ENCODE peak calls at places on chromosomes 16 and 17, in six cellular contexts. V, S, C, Y, D and E are unnamed samples.
A peak's percentile ranks its signal among the peaks of the same experiment; 100 is the strongest.

GRCh38 chr16:76162046-76162445 is 115.2 kb upstream of the CNTNAP4 start:
- DNase-seq in V (no peak), S (no peak), C (no peak), Y (no peak), D (no peak), E (no peak)

GRCh38 chr17:78329263-78330059 is 30.4 kb downstream of the SOCS3 start:
- DNase-seq in V (no peak), S (peak; percentile 53), C (no peak), Y (peak; percentile 92), D (no peak), E (no peak)

GRCh38 chr17:61075988-61076387 is 323.7 kb upstream of the TBX2 start:
- DNase-seq in V (no peak), S (no peak), C (no peak), Y (no peak), D (no peak), E (no peak)

GRCh38 chr16:74449470-74449869 is 28.2 kb upstream of the CLEC18B start:
- DNase-seq in V (no peak), S (no peak), C (no peak), Y (peak; percentile 88), D (no peak), E (no peak)

GRCh38 chr17:78355045-78355641 is 4.7 kb downstream of the SOCS3 start:
- DNase-seq in V (no peak), S (no peak), C (no peak), Y (no peak), D (no peak), E (no peak)

GRCh38 chr16:53964145-53964544 is 260.2 kb downstream of the FTO start:
- DNase-seq in V (no peak), S (no peak), C (no peak), Y (no peak), D (no peak), E (no peak)

GRCh38 chr17:77361986-77362620 is 221.3 kb downstream of the SEC14L1 start:
- DNase-seq in V (no peak), S (no peak), C (no peak), Y (no peak), D (no peak), E (no peak)

GRCh38 chr17:2828396-2829038 is 32.3 kb downstream of the RAP1GAP2 start:
- DNase-seq in V (peak; percentile 70), S (peak; percentile 82), C (peak; percentile 70), Y (peak; percentile 61), D (peak; percentile 72), E (peak; percentile 47)

GRCh38 chr16:77841275-77841640 is 52.9 kb downstream of the VAT1L start:
- DNase-seq in V (no peak), S (no peak), C (no peak), Y (no peak), D (no peak), E (no peak)

GRCh38 chr17:8846768-8847211 is 20.7 kb downstream of the PIK3R6 start:
- DNase-seq in V (no peak), S (no peak), C (no peak), Y (peak; percentile 70), D (no peak), E (no peak)

GRCh38 chr16:25009822-25010221 is 5.3 kb downstream of the ARHGAP17 start:
- DNase-seq in V (peak; percentile 50), S (no peak), C (no peak), Y (peak; percentile 36), D (no peak), E (no peak)

GRCh38 chr16:89061590-89062380 is 31.9 kb upstream of the ACSF3 start:
- DNase-seq in V (no peak), S (no peak), C (no peak), Y (no peak), D (no peak), E (no peak)

GRCh38 chr16:87437327-87437726 is 45.2 kb downstream of the MAP1LC3B start:
- DNase-seq in V (no peak), S (peak; percentile 35), C (no peak), Y (no peak), D (no peak), E (no peak)

GRCh38 chr16:28168991-28169554 is 42.7 kb downstream of the XPO6 start:
- DNase-seq in V (no peak), S (no peak), C (no peak), Y (no peak), D (peak; percentile 26), E (no peak)

GRCh38 chr17:62098623-62099231 is 33.6 kb upstream of the MED13 start:
- DNase-seq in V (no peak), S (no peak), C (no peak), Y (no peak), D (no peak), E (no peak)

GRCh38 chr17:17119533-17119932 is 77.3 kb downstream of the MPRIP start:
- DNase-seq in V (no peak), S (no peak), C (no peak), Y (peak; percentile 74), D (peak; percentile 56), E (no peak)

GRCh38 chr16:75273054-75273925 is 21.9 kb upstream of the BCAR1 start:
- DNase-seq in V (no peak), S (no peak), C (no peak), Y (peak; percentile 71), D (no peak), E (no peak)

GRCh38 chr17:61149106-61149505 is 250.5 kb upstream of the TBX2 start:
- DNase-seq in V (no peak), S (no peak), C (no peak), Y (no peak), D (no peak), E (no peak)

GRCh38 chr16:53433930-53434435 is 288 bp upstream of the RBL2 start:
- DNase-seq in V (no peak), S (no peak), C (no peak), Y (no peak), D (no peak), E (no peak)

GRCh38 chr17:63490321-63490720 is 13.5 kb downstream of the ACE start:
- DNase-seq in V (no peak), S (no peak), C (no peak), Y (no peak), D (no peak), E (no peak)

GRCh38 chr16:49048557-49048956 is 233.1 kb downstream of the CBLN1 start:
- DNase-seq in V (no peak), S (no peak), C (no peak), Y (peak; percentile 32), D (no peak), E (no peak)

GRCh38 chr17:38917259-38917658 is 8.2 kb upstream of the LASP1NB start:
- DNase-seq in V (no peak), S (no peak), C (no peak), Y (no peak), D (no peak), E (no peak)

GRCh38 chr16:401468-402348 is at the start of gene DECR2:
- DNase-seq in V (peak; percentile 98), S (peak; percentile 98), C (peak; percentile 99), Y (peak; percentile 97), D (peak; percentile 100), E (peak; percentile 86)

GRCh38 chr17:78342438-78343098 is 17.3 kb downstream of the SOCS3 start:
- DNase-seq in V (peak; percentile 63), S (peak; percentile 83), C (no peak), Y (peak; percentile 97), D (no peak), E (no peak)

GRCh38 chr17:75501378-75502071 is 13.8 kb downstream of the CASKIN2 start:
- DNase-seq in V (no peak), S (no peak), C (no peak), Y (no peak), D (no peak), E (no peak)

GRCh38 chr17:9522074-9522473 is 53.5 kb downstream of the STX8 start:
- DNase-seq in V (no peak), S (no peak), C (no peak), Y (peak; percentile 80), D (no peak), E (peak; percentile 28)

GRCh38 chr16:88505405-88506082 is 52.5 kb downstream of the ZFPM1 start:
- DNase-seq in V (no peak), S (peak; percentile 65), C (no peak), Y (peak; percentile 47), D (peak; percentile 63), E (peak; percentile 79)

GRCh38 chr17:65514082-65514481 is 47.4 kb downstream of the AXIN2 start:
- DNase-seq in V (no peak), S (no peak), C (no peak), Y (peak; percentile 98), D (no peak), E (no peak)

GRCh38 chr16:54236761-54237160 is 49.8 kb downstream of the IRX3 start:
- DNase-seq in V (no peak), S (no peak), C (no peak), Y (peak; percentile 85), D (no peak), E (no peak)

GRCh38 chr16:938136-938535 is 32.6 kb downstream of the LMF1 start:
- DNase-seq in V (no peak), S (no peak), C (no peak), Y (no peak), D (no peak), E (no peak)

GRCh38 chr16:22091721-22092120 is 620 bp upstream of the VWA3A start:
- DNase-seq in V (no peak), S (no peak), C (no peak), Y (no peak), D (no peak), E (no peak)
- H3K4me3 ChIP-seq in V (no peak overlapping the region), S (no peak overlapping the region), C (no peak overlapping the region), Y (no peak overlapping the region), D (no peak overlapping the region), E (no peak overlapping the region)

DNA sequence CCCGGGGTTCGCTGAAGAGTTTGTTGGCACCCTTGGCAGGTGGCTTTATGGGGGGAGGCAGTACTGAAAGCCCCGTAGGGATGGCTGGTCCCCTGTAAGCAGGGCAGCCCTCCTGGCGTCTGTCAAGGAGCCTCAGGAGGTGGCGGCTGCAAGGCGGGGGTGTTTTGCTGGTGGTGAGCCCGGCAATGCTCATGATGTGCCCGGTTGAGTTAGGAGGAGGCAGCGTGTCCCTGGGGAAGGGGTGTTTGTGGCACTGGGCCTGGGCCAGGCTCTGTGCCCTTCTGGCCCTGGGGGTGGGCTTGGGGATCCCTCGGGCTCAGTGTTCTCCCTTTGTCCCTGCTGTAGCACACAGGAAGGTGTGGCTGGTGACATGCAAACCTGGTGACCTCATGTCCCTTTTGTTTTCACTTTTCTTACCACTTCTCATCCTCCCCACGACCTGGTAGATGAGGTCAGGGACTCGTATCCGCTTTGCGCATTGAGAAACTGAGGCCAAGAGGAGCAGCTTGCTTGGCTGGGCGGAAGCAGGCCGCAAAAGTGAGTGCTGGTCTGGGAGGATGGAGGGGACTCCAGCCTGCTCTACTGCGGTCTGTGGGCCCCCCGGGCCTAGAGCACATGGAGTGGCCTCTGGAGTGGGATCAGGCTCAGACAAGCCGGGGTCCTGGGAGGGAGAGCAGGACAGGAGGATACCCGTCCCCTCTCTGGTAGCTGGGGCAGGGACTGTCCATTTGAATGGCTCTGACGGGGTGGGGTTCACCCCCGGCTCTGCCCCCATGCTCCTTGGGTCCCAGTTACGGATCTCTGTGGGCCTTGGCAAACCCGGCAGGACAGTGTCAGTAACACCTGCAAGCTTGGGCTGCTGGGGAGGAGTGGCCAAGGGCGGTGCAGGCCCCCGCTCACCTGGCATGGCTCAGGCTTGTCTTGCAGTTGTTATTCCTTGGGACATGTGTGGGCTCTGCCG is 2.2 kb downstream of the SNN start:
- DNase-seq in V (no peak), S (no peak), C (no peak), Y (peak; percentile 29), D (no peak), E (no peak)
- H3K4me1 ChIP-seq in V (peaks cover 75% of the 10 kb centered on the region), S (peaks cover 37% of the 10 kb centered on the region), C (peaks cover 11% of the 10 kb centered on the region), Y (peaks cover 7% of the 10 kb centered on the region), D (peaks cover 60% of the 10 kb centered on the region), E (peaks cover 6% of the 10 kb centered on the region)

GRCh38 chr16:84485255-84486010 is 19.0 kb downstream of the MEAK7 start:
- DNase-seq in V (no peak), S (peak; percentile 30), C (peak; percentile 25), Y (no peak), D (no peak), E (no peak)
- H3K36me3 ChIP-seq in V (peaks cover 66% of the 10 kb centered on the region), S (no peaks in the 10 kb centered on the region), C (no peaks in the 10 kb centered on the region), Y (peaks cover 32% of the 10 kb centered on the region), D (no peaks in the 10 kb centered on the region), E (no peaks in the 10 kb centered on the region)

GRCh38 chr17:81178136-81179091 is 12.4 kb upstream of the AATK start:
- DNase-seq in V (no peak), S (no peak), C (no peak), Y (no peak), D (no peak), E (no peak)
- H3K4me3 ChIP-seq in V (no peak overlapping the region), S (no peak overlapping the region), C (no peak overlapping the region), Y (no peak overlapping the region), D (no peak overlapping the region), E (no peak overlapping the region)